ENCODE peak calls at places on chromosomes 12 and 14, in ten cellular contexts. U is GM23248, B is K562, V is Panc1, T is cardiac muscle cell, A is OCI-LY7, Q is fibroblast of lung, Y is ascending aorta, D is lower lobe of right lung, L is heart left ventricle. C is an unnamed sample. For H3K4me1, the result is how much of the 10 kb centered on the place peaks cover.

GRCh38 chr14:99809376-99809775 is 16.2 kb downstream of the EML1 start:
- DNase-seq in U (peak), B (no peak), V (no peak), T (peak), A (no peak), Q (peak), Y (peak), D (no peak), L (peak), C (no peak)

GRCh38 chr14:24155100-24155499 is 6.0 kb upstream of the IRF9 start:
- DNase-seq in U (no peak), B (no peak), V (no peak), T (no peak), A (no peak), Q (no peak), Y (no peak), D (no peak), L (peak), C (no peak)

GRCh38 chr12:48978291-48978740 is at the start of gene WNT1:
- DNase-seq in U (peak), B (no peak), V (no peak), T (no peak), A (no peak), Q (no peak), Y (no peak), D (no peak), L (peak), C (no peak)

GRCh38 chr14:95290769-95291440 is 28.8 kb downstream of the CLMN start:
- DNase-seq in U (no peak), B (no peak), V (no peak), T (no peak), A (peak), Q (no peak), Y (no peak), D (peak), L (peak), C (peak)

GRCh38 chr14:96126339-96126770 is 78.3 kb upstream of the BDKRB2 start:
- DNase-seq in U (no peak), B (no peak), V (no peak), T (peak), A (no peak), Q (no peak), Y (no peak), D (no peak), L (no peak), C (no peak)

GRCh38 chr12:91361864-91362263 is 179.2 kb upstream of the DCN start:
- DNase-seq in U (peak), B (peak), V (no peak), T (peak), A (peak), Q (peak), Y (no peak), D (no peak), L (no peak), C (no peak)

GRCh38 chr12:108858399-108859074 is 1.2 kb upstream of the SSH1 start:
- DNase-seq in U (peak), B (no peak), V (no peak), T (peak), A (no peak), Q (no peak), Y (no peak), D (no peak), L (no peak), C (no peak)

GRCh38 chr12:120922279-120922678 is 18.1 kb upstream of the SPPL3 start:
- DNase-seq in U (no peak), B (no peak), V (no peak), T (no peak), A (no peak), Q (no peak), Y (no peak), D (no peak), L (no peak), C (no peak)

GRCh38 chr12:11651785-11652184 is 2.3 kb downstream of the ETV6 start:
- DNase-seq in U (peak), B (no peak), V (no peak), T (no peak), A (peak), Q (peak), Y (no peak), D (no peak), L (no peak), C (no peak)

GRCh38 chr12:110966081-110966760 is 45.8 kb upstream of the MYL2 start:
- DNase-seq in U (peak), B (no peak), V (no peak), T (peak), A (no peak), Q (no peak), Y (no peak), D (no peak), L (no peak), C (no peak)

DNA sequence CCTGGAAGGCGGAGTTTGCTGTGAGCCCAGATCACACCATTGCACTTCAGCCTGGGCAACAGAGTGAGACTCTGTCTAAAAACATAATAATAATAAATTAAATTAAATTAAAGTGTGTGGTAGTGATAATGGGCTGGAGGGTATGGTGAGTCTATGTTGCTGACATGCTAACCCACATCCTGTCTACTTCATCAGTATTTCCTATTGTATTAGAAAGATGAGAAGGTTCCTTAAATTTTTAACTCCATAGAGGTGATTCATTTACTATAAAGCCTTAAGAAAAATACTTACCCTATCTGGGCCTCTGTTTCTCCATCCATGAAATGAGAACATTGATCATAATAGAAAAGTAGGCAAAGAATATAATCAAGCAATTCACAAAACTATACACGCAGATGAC is 280.5 kb downstream of the FBXL14 start:
- DNase-seq in U (peak), B (no peak), V (no peak), T (no peak), A (no peak), Q (no peak), Y (no peak), D (no peak), L (no peak), C (no peak)
- H3K4me1 ChIP-seq in U (under half), B (under half), V (under half), T (under half), A (half or more), Q (under half), Y (under half), D (under half), L (under half), C (under half)

DNA sequence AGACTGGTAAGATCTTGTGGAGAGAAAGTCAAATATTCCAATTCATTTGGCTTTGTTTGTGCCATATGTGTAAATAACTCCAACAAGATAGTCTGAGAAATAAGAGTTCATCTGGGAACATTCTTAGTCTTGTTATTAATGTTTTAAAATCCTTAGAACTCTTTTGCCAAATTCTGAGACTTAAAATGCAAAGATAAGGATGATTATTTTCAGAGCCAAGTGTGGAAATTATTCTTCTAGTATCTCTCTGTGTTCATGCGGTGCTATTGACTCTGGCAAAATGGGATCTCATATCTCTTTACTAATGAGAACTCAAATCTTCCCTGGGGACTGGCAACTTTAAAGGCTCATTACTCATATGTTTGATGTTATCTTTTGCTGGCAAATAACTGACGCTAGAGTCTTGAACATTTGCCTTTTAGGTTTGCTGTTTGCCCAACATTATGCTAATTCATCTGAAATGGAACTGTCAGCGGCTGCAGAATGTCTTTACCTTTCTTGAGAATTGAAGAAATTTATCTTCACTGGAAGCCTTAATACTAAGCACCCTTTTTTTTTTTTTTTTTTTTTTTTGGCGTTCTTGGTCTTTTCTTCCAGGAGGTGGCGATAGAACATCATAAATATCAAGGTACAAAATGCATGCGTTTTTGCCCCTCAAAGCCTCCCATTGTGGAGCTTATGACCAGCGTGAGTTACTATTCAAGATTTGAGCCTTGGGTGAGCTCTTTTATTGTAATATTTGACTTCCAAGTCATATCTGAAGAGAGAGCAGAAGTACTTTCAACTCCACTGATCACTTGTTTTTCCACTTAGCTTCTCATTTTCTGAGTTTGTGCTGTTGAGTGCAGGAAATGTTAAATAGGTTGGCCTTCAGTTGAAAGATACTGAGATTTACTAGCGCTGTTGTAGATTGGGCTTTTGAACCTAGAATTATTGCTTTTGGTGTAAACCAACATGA is 86.5 kb downstream of the CAND1 start:
- DNase-seq in U (peak), B (peak), V (peak), T (peak), A (peak), Q (peak), Y (no peak), D (no peak), L (no peak), C (no peak)
- H3K4me1 ChIP-seq in U (under half), B (under half), V (under half), T (under half), A (under half), Q (under half), Y (under half), D (under half), L (under half), C (under half)

DNA sequence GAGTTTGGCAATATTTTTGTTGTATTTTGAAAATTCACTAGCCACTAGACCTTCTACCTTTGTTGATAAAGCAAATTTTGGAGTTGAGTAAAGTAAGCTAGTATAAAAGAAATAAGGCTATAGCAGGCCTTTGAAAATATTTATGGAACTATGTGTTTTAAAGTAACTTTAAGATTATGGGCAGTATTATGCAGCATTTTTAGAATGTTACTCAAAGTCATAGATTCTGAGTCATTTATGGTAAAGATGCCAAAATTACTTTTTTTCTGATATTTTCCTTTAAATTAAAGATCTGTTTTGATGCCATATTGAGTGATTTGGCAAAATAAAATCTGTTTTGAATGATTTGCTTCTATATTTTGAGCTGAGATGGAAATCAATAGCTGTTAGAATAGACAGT is 57.2 kb downstream of the SYNE2 start:
- DNase-seq in U (peak), B (no peak), V (no peak), T (no peak), A (no peak), Q (no peak), Y (no peak), D (no peak), L (no peak), C (no peak)
- H3K4me1 ChIP-seq in U (under half), B (under half), V (under half), T (under half), A (under half), Q (under half), Y (under half), D (under half), L (under half), C (under half)

GRCh38 chr12:54134850-54135249 is 53.9 kb downstream of the SMUG1 start:
- DNase-seq in U (no peak), B (no peak), V (no peak), T (no peak), A (peak), Q (no peak), Y (no peak), D (no peak), L (no peak), C (no peak)

GRCh38 chr12:54135621-54136027 is 53.2 kb downstream of the SMUG1 start:
- DNase-seq in U (no peak), B (no peak), V (no peak), T (no peak), A (no peak), Q (no peak), Y (no peak), D (no peak), L (no peak), C (no peak)

GRCh38 chr12:54139030-54139429 is 49.8 kb downstream of the SMUG1 start:
- DNase-seq in U (peak), B (no peak), V (no peak), T (no peak), A (no peak), Q (no peak), Y (peak), D (no peak), L (no peak), C (no peak)

GRCh38 chr12:54138219-54138618 is 50.6 kb downstream of the SMUG1 start:
- DNase-seq in U (no peak), B (no peak), V (no peak), T (no peak), A (peak), Q (no peak), Y (no peak), D (no peak), L (no peak), C (no peak)

GRCh38 chr12:54136844-54137580 is 51.8 kb downstream of the SMUG1 start:
- DNase-seq in U (peak), B (no peak), V (no peak), T (no peak), A (no peak), Q (no peak), Y (no peak), D (no peak), L (no peak), C (no peak)
- H3K4me1 ChIP-seq in U (under half), B (under half), V (under half), T (under half), A (under half), Q (under half), Y (under half), D (under half), L (under half), C (under half)

GRCh38 chr12:46209914-46210834 is 58.7 kb downstream of the SLC38A1 start:
- DNase-seq in U (no peak), B (no peak), V (no peak), T (peak), A (peak), Q (peak), Y (no peak), D (peak), L (peak), C (peak)
- H3K4me1 ChIP-seq in U (under half), B (under half), V (under half), T (half or more), A (half or more), Q (under half), Y (under half), D (under half), L (under half), C (under half)

GRCh38 chr12:1929985-1930815 is 11.7 kb upstream of the CACNA2D4 start:
- DNase-seq in U (no peak), B (no peak), V (no peak), T (no peak), A (no peak), Q (no peak), Y (peak), D (no peak), L (no peak), C (no peak)
- H3K4me1 ChIP-seq in U (under half), B (under half), V (under half), T (under half), A (under half), Q (under half), Y (under half), D (under half), L (under half), C (under half)

GRCh38 chr14:104678901-104679705 is 10.3 kb upstream of the INF2 start:
- DNase-seq in U (no peak), B (no peak), V (no peak), T (no peak), A (no peak), Q (no peak), Y (peak), D (peak), L (peak), C (no peak)

GRCh38 chr14:104680056-104680805 is 9.2 kb upstream of the INF2 start:
- DNase-seq in U (peak), B (peak), V (no peak), T (peak), A (no peak), Q (peak), Y (peak), D (peak), L (peak), C (no peak)

GRCh38 chr14:104681689-104682074 is 7.7 kb upstream of the INF2 start:
- DNase-seq in U (peak), B (no peak), V (no peak), T (peak), A (no peak), Q (peak), Y (peak), D (peak), L (peak), C (peak)

GRCh38 chr14:104682107-104682593 is 7.3 kb upstream of the INF2 start:
- DNase-seq in U (no peak), B (no peak), V (no peak), T (peak), A (no peak), Q (no peak), Y (peak), D (peak), L (peak), C (no peak)

GRCh38 chr14:104680806-104681688 is 8.4 kb upstream of the INF2 start:
- DNase-seq in U (peak), B (no peak), V (no peak), T (peak), A (peak), Q (peak), Y (peak), D (peak), L (peak), C (peak)
- H3K4me1 ChIP-seq in U (under half), B (half or more), V (half or more), T (half or more), A (under half), Q (under half), Y (half or more), D (half or more), L (half or more), C (under half)

C was measured in breast epithelium.